ENCODE peak calls at places on chromosomes 5 and 9, in seven cellular contexts. N is testis; M is activated CD8-positive, alpha-beta memory T cell treated with anti-CD3 and anti-CD28 coated beads, Interleukin-2, amount 50 U/mL, for 4 hours; K is HEK293T; Z is T-helper 22 cell; V is substantia nigra; R is hypothalamus. D is an unnamed sample.
A peak's percentile ranks its signal among the peaks of the same experiment; 100 is the strongest.

GRCh38 chr5:1125030-1125357 is 13.1 kb upstream of the SLC12A7 start:
- DNase-seq in N (no peak), M (no peak), K (no peak), Z (no peak), V (no peak), R (no peak), D (peak; percentile 63)

GRCh38 chr9:133477992-133478850 is 678 bp downstream of the SLC2A6 start:
- DNase-seq in N (no peak), M (no peak), K (no peak), Z (no peak), V (no peak), R (no peak), D (no peak)

GRCh38 chr5:88116396-88116795 is 152.2 kb downstream of the TMEM161B start:
- DNase-seq in N (no peak), M (no peak), K (no peak), Z (no peak), V (no peak), R (no peak), D (no peak)

GRCh38 chr5:98791110-98791509 is 17.6 kb downstream of the RGMB start:
- DNase-seq in N (no peak), M (no peak), K (no peak), Z (no peak), V (no peak), R (no peak), D (no peak)

GRCh38 chr5:159262472-159262858 is 625 bp upstream of the UBLCP1 start:
- DNase-seq in N (no peak), M (no peak), K (peak; percentile 11), Z (no peak), V (no peak), R (no peak), D (no peak)

GRCh38 chr5:97102010-97102470 is 40.4 kb downstream of the LIX1 start:
- DNase-seq in N (no peak), M (no peak), K (peak; percentile 41), Z (no peak), V (no peak), R (no peak), D (no peak)

GRCh38 chr9:123423036-123423640 is 67.1 kb downstream of the CRB2 start:
- DNase-seq in N (no peak), M (no peak), K (no peak), Z (no peak), V (no peak), R (no peak), D (no peak)

GRCh38 chr5:72224946-72225427 is 95.1 kb downstream of the MRPS27 start:
- DNase-seq in N (no peak), M (no peak), K (no peak), Z (no peak), V (no peak), R (no peak), D (no peak)

GRCh38 chr9:33044677-33045282 is 19.7 kb downstream of the DNAJA1 start:
- DNase-seq in N (peak; percentile 66), M (no peak), K (no peak), Z (no peak), V (no peak), R (no peak), D (no peak)

GRCh38 chr9:16236326-16236725 is 634.1 kb downstream of the BNC2 start:
- DNase-seq in N (no peak), M (no peak), K (no peak), Z (no peak), V (no peak), R (no peak), D (no peak)

GRCh38 chr9:3968891-3969290 is 331.0 kb downstream of the GLIS3 start:
- DNase-seq in N (no peak), M (no peak), K (no peak), Z (no peak), V (no peak), R (no peak), D (no peak)

GRCh38 chr5:34480810-34481528 is 175.2 kb upstream of the RAI14 start:
- DNase-seq in N (no peak), M (no peak), K (no peak), Z (no peak), V (no peak), R (no peak), D (no peak)

GRCh38 chr5:10539685-10539998 is 24.2 kb upstream of the ANKRD33B start:
- DNase-seq in N (no peak), M (no peak), K (no peak), Z (no peak), V (no peak), R (no peak), D (no peak)

GRCh38 chr9:133640160-133640559 is 4.0 kb downstream of the DBH start:
- DNase-seq in N (no peak), M (no peak), K (no peak), Z (no peak), V (no peak), R (no peak), D (no peak)

GRCh38 chr5:33410221-33410620 is 30.5 kb upstream of the TARS1 start:
- DNase-seq in N (no peak), M (no peak), K (no peak), Z (no peak), V (no peak), R (no peak), D (no peak)

GRCh38 chr9:132622144-132622543 is 39.7 kb downstream of the BARHL1 start:
- DNase-seq in N (no peak), M (no peak), K (no peak), Z (no peak), V (no peak), R (no peak), D (no peak)

GRCh38 chr5:115561176-115561575 is 16.6 kb upstream of the FEM1C start:
- DNase-seq in N (no peak), M (no peak), K (no peak), Z (no peak), V (no peak), R (no peak), D (no peak)

D was measured in gastrocnemius medialis.